ENCODE peak calls at places on chromosome 20, in seven cellular contexts. P, A, C, W, S, U and V are unnamed samples.

GRCh38 chr20:57480444-57481152 is 44.3 kb downstream of the CTCFL start:
- DNase-seq in A (no peak), P (no peak), W (no peak), C (no peak), U (no peak), S (no peak), V (no peak)

GRCh38 chr20:14672066-14672465 is 334.7 kb upstream of the FLRT3 start:
- DNase-seq in C (no peak), A (no peak), S (no peak), U (no peak), W (no peak), P (no peak), V (no peak)

GRCh38 chr20:47309806-47310426 is 46.6 kb downstream of the ZMYND8 start:
- DNase-seq in S (no peak), A (no peak), U (no peak), C (no peak), P (no peak), W (no peak), V (no peak)

GRCh38 chr20:32946629-32947028 is 57.6 kb downstream of the SUN5 start:
- DNase-seq in W (no peak), C (no peak), S (no peak), P (no peak), U (no peak), A (no peak), V (no peak)

GRCh38 chr20:17875106-17875980 is 93.3 kb downstream of the SNX5 start:
- DNase-seq in S (no peak), W (no peak), P (no peak), A (no peak), U (no peak), C (peak; percentile 55), V (no peak)

GRCh38 chr20:57387463-57387862 is 3.7 kb upstream of the RBM38 start:
- DNase-seq in U (no peak), S (no peak), C (no peak), P (no peak), A (no peak), W (no peak), V (no peak)

GRCh38 chr20:48295966-48296421 is 510.7 kb upstream of the SULF2 start:
- DNase-seq in U (peak; percentile 30), W (peak; percentile 15), A (peak; percentile 77), C (peak; percentile 76), S (peak; percentile 95), P (no peak), V (no peak)

GRCh38 chr20:53723045-53723444 is 129.4 kb upstream of the ZNF217 start:
- DNase-seq in U (no peak), S (no peak), W (no peak), P (no peak), C (no peak), A (no peak), V (no peak)

GRCh38 chr20:39299783-39300182 is 337.6 kb downstream of the DHX35 start:
- DNase-seq in P (no peak), S (no peak), A (no peak), U (no peak), C (no peak), W (no peak), V (no peak)

GRCh38 chr20:39295301-39295700 is 333.2 kb downstream of the DHX35 start:
- DNase-seq in C (no peak), U (no peak), W (no peak), P (no peak), A (no peak), S (no peak), V (no peak)

GRCh38 chr20:39298116-39298515 is 336.0 kb downstream of the DHX35 start:
- DNase-seq in C (no peak), P (no peak), S (no peak), A (no peak), W (no peak), U (no peak), V (no peak)

GRCh38 chr20:39302312-39302711 is 340.2 kb downstream of the DHX35 start:
- DNase-seq in P (no peak), C (no peak), S (no peak), U (no peak), W (no peak), A (no peak), V (no peak)

GRCh38 chr20:39298566-39299501 is 336.7 kb downstream of the DHX35 start:
- DNase-seq in C (no peak), A (no peak), P (no peak), S (no peak), U (no peak), W (no peak), V (no peak)
- H3K18ac ChIP-seq in C (no peak overlapping the region), A (no peak overlapping the region), P (no peak overlapping the region), S (no peak overlapping the region), U (no peak overlapping the region), W (peak overlapping the region; percentile 73), V (no peak overlapping the region)

DNA sequence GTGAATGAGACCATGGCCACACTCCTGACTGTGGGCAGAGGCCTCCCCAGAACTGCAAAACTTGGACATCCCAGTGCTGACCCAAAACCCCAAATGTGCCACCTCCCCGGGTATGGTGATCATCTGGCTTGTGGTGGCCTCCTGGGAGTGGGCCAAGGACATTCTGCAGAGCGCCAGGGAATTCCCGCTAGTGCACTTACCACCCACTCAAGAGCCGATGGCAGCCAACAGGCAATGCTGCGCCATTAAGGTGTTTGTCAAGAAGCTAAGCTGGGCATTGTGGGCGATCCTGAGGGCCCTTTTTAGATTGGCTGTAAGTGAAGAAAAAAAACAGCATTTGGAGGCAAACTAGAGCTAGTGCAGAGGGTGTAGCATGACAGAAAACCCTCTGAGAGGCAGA is 9.4 kb downstream of the MMP24 start:
- DNase-seq in W (no peak), P (no peak), S (no peak), C (no peak), U (no peak), A (no peak), V (no peak)
- H3K4me2 ChIP-seq in W (no peak overlapping the region), P (no peak overlapping the region), S (no peak overlapping the region), C (no peak overlapping the region), U (no peak overlapping the region), A (no peak overlapping the region), V (no peak overlapping the region)

DNA sequence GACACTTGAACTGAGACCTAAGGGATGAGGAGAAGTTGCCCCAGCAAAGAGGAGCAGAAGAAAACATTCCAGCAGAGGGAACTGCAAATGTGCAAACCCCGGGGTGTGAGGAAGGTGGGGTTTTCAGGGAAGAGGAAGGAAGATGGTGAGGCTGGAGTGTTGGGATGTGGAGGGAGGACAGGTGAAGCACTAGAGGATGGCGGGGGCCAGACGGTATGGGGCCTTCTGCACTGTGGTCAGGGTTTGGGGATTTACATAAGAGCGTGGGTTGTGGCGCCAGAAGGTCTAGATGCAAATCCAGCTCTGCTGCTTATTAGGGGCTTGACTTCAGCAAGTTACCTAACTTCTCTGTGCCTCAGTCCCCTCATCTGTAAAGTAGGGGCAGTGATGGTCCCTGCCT is 16.0 kb downstream of the DLGAP4 start:
- DNase-seq in A (no peak), U (no peak), P (no peak), C (no peak), S (no peak), W (no peak), V (no peak)
- H3K18ac ChIP-seq in A (no peak overlapping the region), U (no peak overlapping the region), P (no peak overlapping the region), C (no peak overlapping the region), S (no peak overlapping the region), W (peak overlapping the region; percentile 21), V (no peak overlapping the region)

DNA sequence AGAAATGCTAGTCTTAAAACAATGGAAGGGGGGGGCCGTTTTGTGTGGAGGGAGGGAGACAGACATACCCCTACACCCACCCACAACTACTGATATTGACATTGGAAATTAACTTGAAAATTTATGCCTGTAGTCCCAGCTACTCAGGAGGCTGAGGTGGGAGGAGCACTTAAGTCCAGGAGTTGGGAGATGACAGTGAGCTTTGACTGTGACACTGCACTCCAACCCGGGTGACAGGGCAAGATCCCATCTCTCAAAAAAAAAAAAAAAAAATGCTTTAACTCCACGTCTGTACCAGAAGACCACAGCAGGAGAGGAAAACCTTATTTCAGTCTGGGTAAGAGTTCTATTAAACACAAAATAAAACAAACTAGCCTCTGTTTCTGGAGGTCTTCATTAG is 2.2 kb downstream of the TBC1D20 start:
- DNase-seq in P (no peak), U (no peak), C (no peak), W (no peak), A (no peak), S (no peak), V (no peak)
- H3K4me2 ChIP-seq in P (peak overlapping the region; percentile 82), U (no peak overlapping the region), C (peak overlapping the region; percentile 64), W (no peak overlapping the region), A (no peak overlapping the region), S (no peak overlapping the region), V (no peak overlapping the region)

GRCh38 chr20:59802018-59802417 is 131.4 kb downstream of the SYCP2 start:
- DNase-seq in U (no peak), A (no peak), C (no peak), S (no peak), W (no peak), P (no peak), V (no peak)
- H3K18ac ChIP-seq in U (no peak overlapping the region), A (no peak overlapping the region), C (no peak overlapping the region), S (no peak overlapping the region), W (no peak overlapping the region), P (no peak overlapping the region), V (no peak overlapping the region)

GRCh38 chr20:51800769-51801219 is 1.5 kb downstream of the SALL4 start:
- DNase-seq in C (no peak), W (no peak), A (peak; percentile 54), S (peak; percentile 81), U (no peak), P (no peak), V (no peak)
- H3K4me2 ChIP-seq in C (peak overlapping the region; percentile 67), W (peak overlapping the region; percentile 65), A (peak overlapping the region; percentile 80), S (peak overlapping the region; percentile 3), U (peak overlapping the region; percentile 76), P (peak overlapping the region; percentile 99), V (peak overlapping the region; percentile 81)

DNA sequence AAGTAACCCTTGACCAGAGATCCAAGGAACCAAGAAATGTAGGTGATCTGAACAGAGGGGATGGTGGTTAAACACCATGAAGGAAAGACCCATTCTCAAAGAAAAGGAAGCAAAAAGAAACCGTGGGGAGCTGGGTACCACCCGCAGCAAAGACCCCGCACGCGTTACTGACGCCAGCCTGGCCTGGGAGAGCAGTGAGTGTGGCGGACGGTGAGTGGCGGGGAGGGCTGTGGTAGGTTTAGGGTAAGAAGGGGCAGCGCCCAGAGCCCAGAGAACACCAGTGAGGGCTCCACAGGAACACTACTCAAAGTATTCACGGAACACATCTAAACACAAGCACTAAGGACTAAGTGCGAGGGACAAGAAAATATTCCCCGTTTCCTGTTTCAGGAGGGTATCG is 4.2 kb downstream of the GMEB2 start:
- DNase-seq in W (no peak), A (no peak), U (no peak), S (no peak), P (no peak), C (no peak), V (no peak)
- H3K18ac ChIP-seq in W (no peak overlapping the region), A (no peak overlapping the region), U (no peak overlapping the region), S (no peak overlapping the region), P (no peak overlapping the region), C (no peak overlapping the region), V (no peak overlapping the region)

DNA sequence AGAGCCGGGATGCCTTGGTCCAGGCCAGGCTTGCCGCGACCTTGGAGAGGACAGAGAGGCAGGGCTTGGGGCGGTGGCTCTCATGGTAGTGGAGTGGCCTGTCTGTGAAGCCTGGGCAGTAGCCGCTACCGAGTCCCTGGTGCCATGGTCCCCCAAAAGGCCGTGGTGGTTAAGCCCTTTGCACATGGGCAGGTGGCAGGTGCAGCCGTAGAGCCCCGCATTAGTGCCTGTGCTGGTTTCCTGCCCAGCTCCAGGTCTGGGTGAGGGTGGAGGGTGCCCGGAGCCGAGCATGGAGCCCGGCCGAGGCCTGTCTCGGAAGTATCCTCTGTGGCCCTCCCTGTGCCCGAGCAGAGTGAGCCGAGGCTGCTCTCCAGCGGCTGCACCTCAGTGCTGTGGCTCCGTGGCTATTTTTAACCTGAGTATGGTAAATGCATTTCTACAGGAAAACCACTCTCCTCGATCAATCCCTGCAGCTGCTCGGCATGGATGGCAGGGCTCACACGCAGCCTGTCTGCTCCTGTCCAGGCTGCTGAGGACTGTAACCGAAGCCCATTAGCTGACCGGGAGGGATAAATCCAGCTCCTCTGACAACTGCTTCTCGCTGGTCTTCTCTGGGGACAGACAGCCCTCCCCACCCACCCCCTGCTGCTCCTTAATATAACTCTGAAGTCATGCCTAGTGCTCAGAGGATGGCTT is 36.3 kb upstream of the GATA5 start:
- DNase-seq in S (no peak), C (no peak), W (no peak), U (no peak), A (no peak), P (no peak), V (no peak)
- H3K4me2 ChIP-seq in S (no peak overlapping the region), C (no peak overlapping the region), W (no peak overlapping the region), U (no peak overlapping the region), A (no peak overlapping the region), P (no peak overlapping the region), V (no peak overlapping the region)